ENCODE peak calls at places on chromosome 10, in five cellular contexts. One of them, this sample, is unnamed.

GRCh38 chr10:109783286-109783685 is 140.0 kb downstream of the XPNPEP1 start:
- DNase-seq in MM.1S: no peak
- DNase-seq in neural progenitor cell: no peak
- DNase-seq in astrocyte: no peak
- DNase-seq in DND-41: no peak
- DNase-seq in this sample: no peak

GRCh38 chr10:76881477-76882220 is 756.0 kb downstream of the KCNMA1 start:
- DNase-seq in MM.1S: peak; percentile 35
- DNase-seq in neural progenitor cell: no peak
- DNase-seq in astrocyte: no peak
- DNase-seq in DND-41: no peak
- DNase-seq in this sample: peak; percentile 9

GRCh38 chr10:70130878-70131559 is 1.6 kb downstream of the AIFM2 start:
- DNase-seq in MM.1S: no peak
- DNase-seq in neural progenitor cell: no peak
- DNase-seq in astrocyte: peak; percentile 8
- DNase-seq in DND-41: no peak
- DNase-seq in this sample: peak; percentile 32

GRCh38 chr10:22219308-22219707 is 1.5 kb upstream of the EBLN1 start:
- DNase-seq in MM.1S: no peak
- DNase-seq in neural progenitor cell: no peak
- DNase-seq in astrocyte: peak; percentile 11
- DNase-seq in DND-41: no peak
- DNase-seq in this sample: peak; percentile 51

GRCh38 chr10:13335881-13336280 is 12.2 kb downstream of the SEPHS1 start:
- DNase-seq in MM.1S: no peak
- DNase-seq in neural progenitor cell: no peak
- DNase-seq in astrocyte: no peak
- DNase-seq in DND-41: no peak
- DNase-seq in this sample: no peak

GRCh38 chr10:129093641-129094040 is 373.4 kb upstream of the MGMT start:
- DNase-seq in MM.1S: no peak
- DNase-seq in neural progenitor cell: no peak
- DNase-seq in astrocyte: no peak
- DNase-seq in DND-41: no peak
- DNase-seq in this sample: no peak

GRCh38 chr10:58157076-58157766 is 110.5 kb downstream of the IPMK start:
- DNase-seq in MM.1S: no peak
- DNase-seq in neural progenitor cell: no peak
- DNase-seq in astrocyte: peak; percentile 98
- DNase-seq in DND-41: no peak
- DNase-seq in this sample: peak; percentile 94

GRCh38 chr10:11548763-11549089 is 62.7 kb downstream of the USP6NL start:
- DNase-seq in MM.1S: no peak
- DNase-seq in neural progenitor cell: no peak
- DNase-seq in astrocyte: no peak
- DNase-seq in DND-41: no peak
- DNase-seq in this sample: no peak

GRCh38 chr10:8418631-8419030 is 364.1 kb downstream of the GATA3 start:
- DNase-seq in MM.1S: no peak
- DNase-seq in neural progenitor cell: no peak
- DNase-seq in astrocyte: peak; percentile 98
- DNase-seq in DND-41: no peak
- DNase-seq in this sample: peak; percentile 39

GRCh38 chr10:50990568-50991495 is 83.5 kb upstream of the PRKG1 start:
- DNase-seq in MM.1S: no peak
- DNase-seq in neural progenitor cell: peak; percentile 82
- DNase-seq in astrocyte: peak; percentile 67
- DNase-seq in DND-41: no peak
- DNase-seq in this sample: no peak
- H2AFZ ChIP-seq in MM.1S: peak overlapping the region; percentile 91
- H2AFZ ChIP-seq in neural progenitor cell: peak overlapping the region; percentile 87
- H2AFZ ChIP-seq in astrocyte: peak overlapping the region; percentile 89
- H2AFZ ChIP-seq in DND-41: no peak overlapping the region
- H2AFZ ChIP-seq in this sample: peak overlapping the region; percentile 90

DNA sequence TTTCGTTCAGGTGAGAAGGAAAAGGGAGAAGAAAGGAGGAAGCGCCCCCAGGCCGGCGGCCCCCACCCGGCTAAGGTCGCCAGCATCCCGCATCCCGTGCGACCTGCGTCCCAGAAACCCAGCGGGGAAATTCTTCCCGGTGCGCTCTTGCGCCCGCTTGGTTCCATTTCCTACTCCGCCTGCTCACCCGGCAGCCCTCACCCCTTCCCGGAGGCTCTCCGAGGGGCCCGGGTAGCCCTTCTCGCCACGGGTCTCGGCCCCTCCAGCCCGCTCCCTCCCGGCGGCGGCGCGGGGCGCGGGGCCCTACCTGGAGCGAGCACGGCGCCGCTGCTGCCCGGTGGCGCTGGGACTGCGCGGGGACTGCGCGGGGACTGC is at the start of gene PRKCQ:
- DNase-seq in MM.1S: no peak
- DNase-seq in neural progenitor cell: no peak
- DNase-seq in astrocyte: peak; percentile 30
- DNase-seq in DND-41: no peak
- DNase-seq in this sample: no peak
- TF ChIP-seq EZH2 in MM.1S: no peak
- TF ChIP-seq EZH2 in neural progenitor cell: no peak
- TF ChIP-seq EZH2 in astrocyte: no peak
- TF ChIP-seq EZH2 in DND-41: no peak
- TF ChIP-seq EZH2 in this sample: no peak

GRCh38 chr10:118504044-118504944 is 91.2 kb downstream of the PRLHR start:
- DNase-seq in MM.1S: no peak
- DNase-seq in neural progenitor cell: peak; percentile 62
- DNase-seq in astrocyte: peak; percentile 71
- DNase-seq in DND-41: no peak
- DNase-seq in this sample: peak; percentile 91

GRCh38 chr10:118508355-118508754 is 87.1 kb downstream of the PRLHR start:
- DNase-seq in MM.1S: no peak
- DNase-seq in neural progenitor cell: no peak
- DNase-seq in astrocyte: no peak
- DNase-seq in DND-41: no peak
- DNase-seq in this sample: no peak

GRCh38 chr10:118505363-118505762 is 90.1 kb downstream of the PRLHR start:
- DNase-seq in MM.1S: no peak
- DNase-seq in neural progenitor cell: no peak
- DNase-seq in astrocyte: no peak
- DNase-seq in DND-41: no peak
- DNase-seq in this sample: no peak

GRCh38 chr10:118508863-118509262 is 86.6 kb downstream of the PRLHR start:
- DNase-seq in MM.1S: no peak
- DNase-seq in neural progenitor cell: no peak
- DNase-seq in astrocyte: no peak
- DNase-seq in DND-41: no peak
- DNase-seq in this sample: no peak

DNA sequence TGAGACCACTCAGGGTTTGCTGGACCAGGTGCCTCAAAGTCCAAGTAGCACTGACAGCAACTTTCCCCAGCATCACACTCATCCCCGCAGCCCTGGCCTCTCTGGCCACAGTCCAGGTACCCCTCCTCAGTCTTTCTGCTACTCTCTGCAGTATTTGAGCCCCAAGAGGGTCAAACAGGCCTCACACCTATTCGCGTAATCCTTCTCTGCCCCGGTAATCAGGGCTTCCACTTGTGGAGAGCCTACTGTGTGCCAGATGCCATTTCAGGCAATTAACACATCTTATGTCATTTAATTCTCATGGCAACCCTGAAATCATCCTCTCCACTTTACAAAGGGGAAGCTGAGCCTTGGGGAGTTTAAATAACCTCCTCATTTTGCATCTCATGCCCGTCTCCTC is 88.6 kb downstream of the PRLHR start:
- DNase-seq in MM.1S: no peak
- DNase-seq in neural progenitor cell: peak; percentile 7
- DNase-seq in astrocyte: no peak
- DNase-seq in DND-41: no peak
- DNase-seq in this sample: no peak
- H2AFZ ChIP-seq in MM.1S: no peak overlapping the region
- H2AFZ ChIP-seq in neural progenitor cell: peak overlapping the region; percentile 61
- H2AFZ ChIP-seq in astrocyte: no peak overlapping the region
- H2AFZ ChIP-seq in DND-41: no peak overlapping the region
- H2AFZ ChIP-seq in this sample: no peak overlapping the region

DNA sequence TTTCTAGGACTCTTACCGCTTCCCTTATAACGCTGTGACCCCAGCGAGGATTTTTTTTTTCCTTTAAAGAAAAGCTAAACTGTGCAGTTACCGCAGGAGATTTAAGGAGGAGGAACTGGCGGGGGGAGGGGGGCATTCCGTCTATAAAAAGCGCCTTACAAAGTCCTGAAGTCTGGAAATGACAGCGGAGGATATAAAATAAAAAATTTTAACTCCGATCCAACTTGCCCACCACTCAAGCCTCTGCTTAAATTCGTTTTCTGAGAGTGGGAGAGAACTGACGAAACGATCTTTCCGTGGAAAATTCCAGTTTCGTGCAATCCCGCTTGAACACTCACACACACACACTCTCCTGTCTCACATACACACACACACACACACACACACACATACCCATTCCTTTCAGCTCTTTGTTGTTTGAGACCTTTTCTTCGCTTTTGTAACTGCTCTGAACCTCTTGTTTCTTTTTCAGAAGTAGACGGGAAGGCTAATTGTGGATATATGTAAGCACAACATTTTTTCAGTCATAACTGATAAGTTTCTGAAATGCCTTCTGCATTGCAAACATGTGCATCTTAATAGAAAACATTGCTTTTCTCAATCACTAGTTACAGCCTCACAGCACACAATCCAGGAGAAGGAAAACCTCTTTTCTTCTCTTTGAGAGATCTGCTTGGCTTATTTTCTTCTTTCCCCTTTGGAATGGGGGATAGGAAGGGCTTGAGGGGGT is 748 bp downstream of the HPSE2 start:
- DNase-seq in MM.1S: peak; percentile 18
- DNase-seq in neural progenitor cell: peak; percentile 58
- DNase-seq in astrocyte: no peak
- DNase-seq in DND-41: no peak
- DNase-seq in this sample: no peak
- TF ChIP-seq EZH2 in MM.1S: no peak
- TF ChIP-seq EZH2 in neural progenitor cell: no peak
- TF ChIP-seq EZH2 in astrocyte: no peak
- TF ChIP-seq EZH2 in DND-41: no peak
- TF ChIP-seq EZH2 in this sample: peak; percentile 34

DNA sequence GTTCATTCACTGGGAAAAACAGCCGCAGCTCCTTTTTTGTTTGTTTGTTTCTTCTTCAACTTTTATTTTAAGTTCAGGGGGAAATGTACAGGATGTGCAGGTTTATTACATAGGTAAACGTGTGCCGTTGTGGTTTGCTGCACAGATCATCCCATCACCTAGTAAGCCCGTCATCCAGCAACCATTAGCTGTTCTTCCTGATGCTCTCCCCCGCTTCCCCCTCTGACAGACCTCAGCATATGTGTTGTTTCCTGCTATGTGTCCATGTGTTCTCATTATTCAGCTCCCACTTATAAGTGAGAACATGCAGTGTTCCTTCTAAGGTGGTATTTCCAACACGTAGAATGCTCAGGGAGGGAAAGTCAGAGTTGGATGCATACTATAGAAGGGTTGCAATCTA is 278.3 kb downstream of the REEP3 start:
- DNase-seq in MM.1S: no peak
- DNase-seq in neural progenitor cell: no peak
- DNase-seq in astrocyte: no peak
- DNase-seq in DND-41: no peak
- DNase-seq in this sample: no peak
- H2AFZ ChIP-seq in MM.1S: no peak overlapping the region
- H2AFZ ChIP-seq in neural progenitor cell: peak overlapping the region; percentile 81
- H2AFZ ChIP-seq in astrocyte: peak overlapping the region; percentile 54
- H2AFZ ChIP-seq in DND-41: no peak overlapping the region
- H2AFZ ChIP-seq in this sample: peak overlapping the region; percentile 83

DNA sequence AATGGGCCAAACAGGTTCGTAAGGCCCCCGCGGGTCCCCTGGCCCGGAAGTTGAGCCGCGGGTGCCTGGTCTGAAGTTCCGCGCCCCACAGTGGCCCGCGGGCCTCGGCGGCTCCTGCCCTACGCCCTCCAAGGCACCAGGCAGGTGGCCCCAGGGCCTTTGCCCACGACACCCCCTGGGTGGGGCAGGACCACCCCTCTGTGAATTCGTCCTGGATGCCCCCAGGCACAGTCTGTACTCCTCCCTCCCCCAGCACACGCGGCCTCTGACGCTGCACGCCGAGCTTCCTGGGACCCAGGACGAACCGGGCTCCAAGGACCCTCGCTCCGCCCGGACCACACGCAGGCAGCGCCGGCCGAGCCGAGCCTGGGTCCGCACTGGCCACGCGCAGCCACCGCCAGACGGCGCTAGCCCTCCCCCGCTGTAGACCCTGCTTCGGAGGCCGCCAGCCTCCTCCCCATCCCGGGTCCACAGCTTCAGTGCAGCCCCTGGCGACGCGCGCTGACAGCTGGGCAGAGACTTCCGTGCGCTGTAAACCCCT is 810 bp upstream of the TCERG1L start:
- DNase-seq in MM.1S: no peak
- DNase-seq in neural progenitor cell: peak; percentile 94
- DNase-seq in astrocyte: no peak
- DNase-seq in DND-41: no peak
- DNase-seq in this sample: no peak
- TF ChIP-seq EZH2 in MM.1S: no peak
- TF ChIP-seq EZH2 in neural progenitor cell: no peak
- TF ChIP-seq EZH2 in astrocyte: no peak
- TF ChIP-seq EZH2 in DND-41: no peak
- TF ChIP-seq EZH2 in this sample: no peak

GRCh38 chr10:15543994-15544393 is 172.9 kb upstream of the FAM171A1 start:
- DNase-seq in MM.1S: no peak
- DNase-seq in neural progenitor cell: no peak
- DNase-seq in astrocyte: no peak
- DNase-seq in DND-41: no peak
- DNase-seq in this sample: no peak
- H2AFZ ChIP-seq in MM.1S: no peak overlapping the region
- H2AFZ ChIP-seq in neural progenitor cell: no peak overlapping the region
- H2AFZ ChIP-seq in astrocyte: no peak overlapping the region
- H2AFZ ChIP-seq in DND-41: no peak overlapping the region
- H2AFZ ChIP-seq in this sample: no peak overlapping the region

GRCh38 chr10:50991496-50992355 is 82.6 kb upstream of the PRKG1 start:
- DNase-seq in MM.1S: no peak
- DNase-seq in neural progenitor cell: peak; percentile 58
- DNase-seq in astrocyte: no peak
- DNase-seq in DND-41: no peak
- DNase-seq in this sample: no peak
- TF ChIP-seq EZH2 in MM.1S: no peak
- TF ChIP-seq EZH2 in neural progenitor cell: no peak
- TF ChIP-seq EZH2 in astrocyte: no peak
- TF ChIP-seq EZH2 in DND-41: no peak
- TF ChIP-seq EZH2 in this sample: no peak

GRCh38 chr10:21191512-21191911 is 294.4 kb upstream of the NEBL start:
- DNase-seq in MM.1S: no peak
- DNase-seq in neural progenitor cell: no peak
- DNase-seq in astrocyte: no peak
- DNase-seq in DND-41: no peak
- DNase-seq in this sample: peak; percentile 93
- H2AFZ ChIP-seq in MM.1S: no peak overlapping the region
- H2AFZ ChIP-seq in neural progenitor cell: no peak overlapping the region
- H2AFZ ChIP-seq in astrocyte: no peak overlapping the region
- H2AFZ ChIP-seq in DND-41: no peak overlapping the region
- H2AFZ ChIP-seq in this sample: no peak overlapping the region

This sample was measured in mammary epithelial cell.